ENCODE peak calls at places on chromosomes 2 and 18, in eight cellular contexts. L is pancreas, P is heart right ventricle, U is heart left ventricle, J is neuronal stem cell, Q is sigmoid colon, T is esophagus squamous epithelium, A is small intestine. K is an unnamed sample. For H3K4me1, the result is how much of the 10 kb centered on the place peaks cover.

GRCh38 chr2:66846887-66847286 is 412.0 kb downstream of the MEIS1 start:
- DNase-seq in L (peak), P (no peak), U (no peak), J (no peak), Q (no peak), T (no peak), A (peak), K (no peak)

GRCh38 chr2:223789423-223789822 is 48.0 kb downstream of the AP1S3 start:
- DNase-seq in L (no peak), P (no peak), U (no peak), J (no peak), Q (no peak), T (no peak), A (no peak), K (no peak)

GRCh38 chr18:56565596-56566355 is 72.6 kb downstream of the TXNL1 start:
- DNase-seq in L (no peak), P (no peak), U (no peak), J (no peak), Q (no peak), T (no peak), A (no peak), K (no peak)

GRCh38 chr2:225090746-225091145 is 48.5 kb upstream of the DOCK10 start:
- DNase-seq in L (no peak), P (no peak), U (no peak), J (no peak), Q (no peak), T (no peak), A (no peak), K (no peak)

GRCh38 chr2:148888003-148888501 is 13.0 kb downstream of the KIF5C start:
- DNase-seq in L (no peak), P (no peak), U (no peak), J (peak), Q (no peak), T (no peak), A (no peak), K (peak)

GRCh38 chr2:78147466-78147865 is 625.3 kb upstream of the LRRTM4 start:
- DNase-seq in L (no peak), P (no peak), U (no peak), J (no peak), Q (no peak), T (no peak), A (no peak), K (no peak)

GRCh38 chr2:44879269-44880124 is 62.0 kb upstream of the SIX3 start:
- DNase-seq in L (no peak), P (no peak), U (no peak), J (no peak), Q (no peak), T (no peak), A (no peak), K (no peak)

GRCh38 chr2:226327830-226328229 is 471.8 kb downstream of the IRS1 start:
- DNase-seq in L (no peak), P (no peak), U (no peak), J (no peak), Q (no peak), T (no peak), A (no peak), K (no peak)

GRCh38 chr2:14909795-14910194 is 277.3 kb downstream of the LRATD1 start:
- DNase-seq in L (no peak), P (no peak), U (no peak), J (no peak), Q (no peak), T (no peak), A (no peak), K (no peak)

GRCh38 chr2:220785181-220785580 is 786.9 kb downstream of the EPHA4 start:
- DNase-seq in L (no peak), P (no peak), U (no peak), J (no peak), Q (no peak), T (no peak), A (no peak), K (no peak)

GRCh38 chr2:46743021-46743420 is 172.6 kb downstream of the MCFD2 start:
- DNase-seq in L (no peak), P (no peak), U (no peak), J (no peak), Q (no peak), T (no peak), A (no peak), K (no peak)

GRCh38 chr2:19198376-19198775 is 160.0 kb downstream of the OSR1 start:
- DNase-seq in L (no peak), P (no peak), U (no peak), J (no peak), Q (no peak), T (no peak), A (no peak), K (no peak)

GRCh38 chr2:39948016-39948719 is 169.1 kb upstream of the THUMPD2 start:
- DNase-seq in L (no peak), P (no peak), U (no peak), J (no peak), Q (no peak), T (no peak), A (no peak), K (no peak)

GRCh38 chr2:219722276-219722883 is 95.0 kb downstream of the SLC4A3 start:
- DNase-seq in L (no peak), P (no peak), U (no peak), J (no peak), Q (no peak), T (no peak), A (no peak), K (no peak)

GRCh38 chr2:37168217-37168981 is 11.6 kb upstream of the EIF2AK2 start:
- DNase-seq in L (no peak), P (no peak), U (no peak), J (no peak), Q (no peak), T (no peak), A (peak), K (peak)

GRCh38 chr2:188811522-188811921 is 162.7 kb upstream of the COL3A1 start:
- DNase-seq in L (no peak), P (no peak), U (no peak), J (no peak), Q (no peak), T (no peak), A (no peak), K (no peak)

GRCh38 chr18:22210331-22210754 is 41.0 kb downstream of the GATA6 start:
- DNase-seq in L (peak), P (no peak), U (no peak), J (no peak), Q (no peak), T (no peak), A (peak), K (peak)

GRCh38 chr2:65300134-65300771 is 72.6 kb downstream of the ACTR2 start:
- DNase-seq in L (no peak), P (peak), U (peak), J (no peak), Q (peak), T (no peak), A (no peak), K (peak)

GRCh38 chr2:42132066-42132965 is 36.8 kb upstream of the EML4 start:
- DNase-seq in L (no peak), P (no peak), U (no peak), J (no peak), Q (no peak), T (no peak), A (no peak), K (no peak)

GRCh38 chr18:46393230-46393629 is 263.8 kb downstream of the LOXHD1 start:
- DNase-seq in L (no peak), P (no peak), U (no peak), J (peak), Q (no peak), T (no peak), A (no peak), K (no peak)

GRCh38 chr18:55214534-55214933 is 255.3 kb upstream of the CCDC68 start:
- DNase-seq in L (no peak), P (no peak), U (no peak), J (no peak), Q (no peak), T (no peak), A (no peak), K (no peak)

GRCh38 chr2:227615906-227616305 is 1.3 kb upstream of the SCYGR3 start:
- DNase-seq in L (no peak), P (no peak), U (no peak), J (no peak), Q (no peak), T (no peak), A (no peak), K (no peak)

GRCh38 chr2:148675708-148676107 is 31.2 kb downstream of the EPC2 start:
- DNase-seq in L (no peak), P (no peak), U (no peak), J (no peak), Q (no peak), T (no peak), A (no peak), K (no peak)

GRCh38 chr2:112137516-112138142 is 556 bp upstream of the FBLN7 start:
- DNase-seq in L (no peak), P (no peak), U (no peak), J (no peak), Q (no peak), T (no peak), A (peak), K (no peak)

GRCh38 chr2:86337235-86338099 is at the start of gene REEP1:
- DNase-seq in L (no peak), P (peak), U (peak), J (peak), Q (peak), T (no peak), A (peak), K (peak)

GRCh38 chr2:37919631-37920032 is 5.5 kb upstream of the RMDN2 start:
- DNase-seq in L (no peak), P (no peak), U (no peak), J (no peak), Q (no peak), T (no peak), A (peak), K (peak)

GRCh38 chr2:96874099-96874831 is 4.4 kb upstream of the SEMA4C start:
- DNase-seq in L (no peak), P (no peak), U (no peak), J (no peak), Q (no peak), T (no peak), A (no peak), K (no peak)

GRCh38 chr2:106789185-106789584 is 96.8 kb downstream of the ST6GAL2 start:
- DNase-seq in L (no peak), P (no peak), U (no peak), J (no peak), Q (no peak), T (no peak), A (no peak), K (no peak)

GRCh38 chr2:26229595-26229994 is 14.8 kb downstream of the HADHA start:
- DNase-seq in L (no peak), P (no peak), U (no peak), J (no peak), Q (no peak), T (no peak), A (no peak), K (no peak)

GRCh38 chr2:95799892-95800291 is 191.7 kb downstream of the ANKRD36C start:
- DNase-seq in L (no peak), P (peak), U (no peak), J (no peak), Q (no peak), T (no peak), A (no peak), K (no peak)

GRCh38 chr18:38456253-38456652 is 890.7 kb upstream of the CELF4 start:
- DNase-seq in L (no peak), P (no peak), U (no peak), J (no peak), Q (no peak), T (no peak), A (no peak), K (no peak)

GRCh38 chr2:234032301-234032856 is 18.1 kb upstream of the SPP2 start:
- DNase-seq in L (no peak), P (no peak), U (no peak), J (no peak), Q (no peak), T (no peak), A (peak), K (no peak)

GRCh38 chr2:240963376-240964220 is 34.8 kb upstream of the SNED1 start:
- DNase-seq in L (no peak), P (no peak), U (peak), J (no peak), Q (no peak), T (no peak), A (no peak), K (peak)

GRCh38 chr2:104033399-104033798 is 820.5 kb upstream of the POU3F3 start:
- DNase-seq in L (no peak), P (no peak), U (no peak), J (peak), Q (no peak), T (no peak), A (peak), K (no peak)

DNA sequence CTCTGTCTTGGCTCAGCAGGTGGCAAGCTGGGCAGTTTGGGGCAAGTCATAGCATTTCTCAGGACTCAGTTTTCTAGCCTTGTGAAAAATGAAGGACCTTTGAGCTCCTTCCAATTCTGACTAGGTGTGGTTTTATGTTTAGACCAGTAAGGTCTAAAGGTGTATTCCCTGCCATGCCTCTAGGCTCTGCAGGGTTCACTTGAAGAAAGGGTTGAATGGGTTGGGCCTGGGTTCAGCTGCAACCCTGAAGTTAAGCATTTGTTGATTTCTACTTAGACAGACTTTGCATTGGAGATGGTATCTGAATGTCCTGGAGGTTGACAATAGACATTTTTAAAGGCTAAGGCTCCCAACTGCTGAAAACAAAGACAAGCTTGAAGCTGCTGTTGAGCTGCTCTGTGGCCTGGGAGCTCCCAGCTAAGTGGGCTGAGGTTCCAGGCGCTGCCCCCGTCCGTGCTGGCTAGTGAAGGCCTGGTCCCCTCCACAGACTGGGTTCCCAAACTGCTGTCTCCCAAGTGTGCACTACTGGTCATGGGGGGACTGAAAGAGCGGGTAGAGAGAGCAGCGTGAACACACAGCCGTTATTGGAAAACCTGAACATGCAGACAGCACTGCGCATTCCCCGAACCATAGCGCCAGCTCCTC is 100.7 kb upstream of the SMAD7 start:
- DNase-seq in L (no peak), P (no peak), U (no peak), J (no peak), Q (no peak), T (no peak), A (peak), K (no peak)
- H3K27ac ChIP-seq in L (no peak), P (no peak), U (no peak), J (no peak), Q (no peak), T (no peak), A (peak), K (no peak)

DNA sequence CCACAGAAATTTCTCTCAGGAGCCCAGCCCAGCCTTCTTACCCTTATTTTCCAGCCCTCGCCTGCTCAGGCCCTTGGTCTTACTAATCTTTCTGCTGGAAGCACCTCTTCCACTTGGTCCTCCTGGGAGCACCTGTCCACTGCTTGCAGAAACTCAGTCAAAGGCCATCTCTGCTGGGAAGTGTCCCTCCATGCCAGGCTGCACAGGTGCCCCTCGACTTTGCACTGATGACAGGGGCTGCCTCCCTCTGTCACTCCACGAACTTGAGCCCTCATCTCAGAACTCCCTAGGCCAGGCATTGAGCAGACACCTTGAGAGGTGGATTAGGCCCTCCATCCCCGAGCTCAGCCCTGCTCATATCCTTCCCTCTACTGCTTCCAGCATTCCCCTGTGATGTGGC is 500.4 kb upstream of the HS6ST1 start:
- DNase-seq in L (no peak), P (no peak), U (no peak), J (no peak), Q (no peak), T (no peak), A (no peak), K (no peak)
- H3K4me1 ChIP-seq in L (under half), P (under half), U (under half), J (under half), Q (under half), T (under half), A (under half), K (under half)

GRCh38 chr2:162114291-162114690 is 37.8 kb downstream of the GCG start:
- DNase-seq in L (no peak), P (no peak), U (no peak), J (no peak), Q (no peak), T (no peak), A (no peak), K (no peak)

GRCh38 chr2:162113771-162114168 is 38.3 kb downstream of the GCG start:
- DNase-seq in L (peak), P (no peak), U (no peak), J (no peak), Q (no peak), T (no peak), A (no peak), K (peak)

GRCh38 chr2:162116372-162116771 is 35.7 kb downstream of the GCG start:
- DNase-seq in L (no peak), P (no peak), U (no peak), J (no peak), Q (no peak), T (no peak), A (no peak), K (no peak)

GRCh38 chr2:162115076-162115475 is 37.0 kb downstream of the GCG start:
- DNase-seq in L (no peak), P (no peak), U (no peak), J (no peak), Q (no peak), T (no peak), A (no peak), K (no peak)

DNA sequence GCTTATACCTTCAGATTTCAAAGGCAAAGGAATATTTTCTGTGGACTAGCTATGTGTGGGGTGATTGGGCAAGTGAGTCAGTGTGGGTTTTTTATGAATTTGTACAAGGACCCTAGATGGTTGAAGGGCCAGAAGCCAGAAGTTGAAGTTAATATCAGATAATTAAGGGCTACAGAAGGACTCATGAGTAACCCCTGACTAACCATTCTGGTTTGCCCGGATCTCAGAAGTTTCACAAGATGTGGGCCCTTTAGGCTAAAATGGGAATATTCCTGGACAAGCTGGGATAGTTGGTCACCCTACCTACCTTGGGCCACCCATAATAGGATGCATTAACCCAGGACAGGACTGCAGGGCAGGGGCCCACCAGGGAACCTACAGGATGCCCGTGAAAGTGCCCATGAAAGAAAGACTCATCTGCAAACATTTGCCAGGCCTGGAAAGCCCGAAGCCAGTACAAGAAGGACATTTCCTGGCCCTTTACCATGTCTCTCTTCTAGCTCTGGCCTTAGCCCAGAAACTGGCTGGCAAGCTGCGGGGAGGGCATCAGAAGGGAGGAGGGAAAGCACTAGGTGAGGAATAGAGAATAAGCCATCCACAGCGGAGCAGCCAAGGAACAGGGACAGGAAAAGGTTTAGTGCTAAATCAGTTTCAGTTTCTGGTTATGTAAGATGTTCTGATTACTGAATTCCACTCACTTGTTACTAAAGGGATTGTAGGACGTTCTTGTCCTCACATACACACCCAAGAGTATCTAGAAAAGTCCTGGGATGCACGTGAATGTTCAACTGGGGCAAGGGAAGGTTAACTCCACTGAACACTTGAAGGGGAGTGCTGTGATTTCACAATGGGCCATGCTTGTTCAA is 33.6 kb downstream of the GCG start:
- DNase-seq in L (no peak), P (peak), U (peak), J (no peak), Q (peak), T (no peak), A (peak), K (peak)
- H3K27ac ChIP-seq in L (no peak), P (peak), U (peak), J (no peak), Q (peak), T (no peak), A (no peak), K (no peak)

GRCh38 chr2:179251865-179252264 is 12.8 kb downstream of the SESTD1 start:
- DNase-seq in L (no peak), P (no peak), U (no peak), J (no peak), Q (no peak), T (no peak), A (no peak), K (no peak)

GRCh38 chr2:179252439-179252838 is 12.2 kb downstream of the SESTD1 start:
- DNase-seq in L (no peak), P (no peak), U (no peak), J (no peak), Q (no peak), T (no peak), A (no peak), K (no peak)

GRCh38 chr2:179248024-179248348 is 16.6 kb downstream of the SESTD1 start:
- DNase-seq in L (no peak), P (no peak), U (no peak), J (no peak), Q (no peak), T (no peak), A (no peak), K (no peak)

GRCh38 chr2:179250848-179251504 is 13.7 kb downstream of the SESTD1 start:
- DNase-seq in L (no peak), P (no peak), U (no peak), J (no peak), Q (no peak), T (no peak), A (no peak), K (no peak)

GRCh38 chr2:179250084-179250483 is 14.5 kb downstream of the SESTD1 start:
- DNase-seq in L (no peak), P (no peak), U (no peak), J (no peak), Q (no peak), T (no peak), A (no peak), K (no peak)
- H3K4me1 ChIP-seq in L (under half), P (under half), U (under half), J (under half), Q (under half), T (under half), A (under half), K (under half)

DNA sequence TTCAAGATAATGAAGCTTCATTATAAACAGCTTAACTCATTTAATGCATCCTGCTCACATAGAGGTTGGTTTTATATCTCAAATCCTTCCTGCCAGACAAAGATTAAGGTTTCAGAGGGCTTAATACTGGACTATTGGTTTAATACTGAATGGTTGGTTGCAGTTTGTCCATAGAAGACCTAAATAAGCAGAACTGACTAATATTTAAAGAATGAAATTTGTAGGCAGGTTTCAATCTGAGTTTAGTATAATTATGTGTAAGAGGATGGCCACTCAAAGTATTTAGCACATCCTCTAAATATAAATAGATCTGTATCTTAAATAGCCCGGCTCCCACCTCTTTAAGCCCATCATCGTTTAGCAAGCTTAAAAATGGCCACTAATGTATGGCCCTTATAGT is 92.5 kb downstream of the EPB41L5 start:
- DNase-seq in L (no peak), P (no peak), U (no peak), J (no peak), Q (no peak), T (no peak), A (no peak), K (no peak)
- H3K27ac ChIP-seq in L (no peak), P (no peak), U (no peak), J (no peak), Q (no peak), T (no peak), A (no peak), K (no peak)